ENCODE peak calls at places on chromosomes 12 and 14, in four cellular contexts. M is lower lobe of right lung, G is AG04450, C is Calu3. U is an unnamed sample.

GRCh38 chr12:121144416-121144914 is 11.8 kb downstream of the P2RX7 start:
- DNase-seq in C (no peak), G (no peak), M (no peak), U (no peak)

GRCh38 chr12:123389560-123390351 is 5.8 kb downstream of the KMT5A start:
- DNase-seq in C (peak), G (no peak), M (peak), U (peak)

GRCh38 chr14:78446807-78447206 is 276.6 kb downstream of the NRXN3 start:
- DNase-seq in G (no peak), M (no peak), C (no peak), U (no peak)

GRCh38 chr12:121657305-121658008 is 12.0 kb downstream of the MORN3 start:
- DNase-seq in M (no peak), G (no peak), C (no peak), U (no peak)

GRCh38 chr14:54572316-54572715 is 5.4 kb downstream of the SAMD4A start:
- DNase-seq in C (peak), M (no peak), G (no peak), U (no peak)

GRCh38 chr14:105411017-105411941 is 8.3 kb upstream of the MTA1 start:
- DNase-seq in G (no peak), M (peak), C (peak), U (peak)

GRCh38 chr12:15131462-15131861 is 89.8 kb downstream of the RERG start:
- DNase-seq in M (no peak), C (no peak), G (no peak), U (no peak)

GRCh38 chr12:104478396-104479140 is 21.8 kb downstream of the CHST11 start:
- DNase-seq in C (no peak), M (peak), G (no peak), U (no peak)

GRCh38 chr12:15863984-15864383 is 18.2 kb upstream of the STRAP start:
- DNase-seq in M (no peak), C (no peak), G (no peak), U (no peak)

GRCh38 chr14:75417674-75418073 is 10.1 kb upstream of the JDP2 start:
- DNase-seq in M (no peak), G (no peak), C (no peak), U (no peak)

GRCh38 chr12:29552324-29552927 is 54.9 kb upstream of the OVCH1 start:
- DNase-seq in C (peak), M (peak), G (peak), U (peak)

GRCh38 chr12:107468182-107468581 is 217.4 kb upstream of the PWP1 start:
- DNase-seq in C (no peak), G (no peak), M (no peak), U (no peak)

GRCh38 chr14:69972755-69973154 is 93.5 kb downstream of the SMOC1 start:
- DNase-seq in C (no peak), G (no peak), M (no peak), U (no peak)

GRCh38 chr12:93006655-93007208 is 77.6 kb upstream of the EEA1 start:
- DNase-seq in C (no peak), M (no peak), G (no peak), U (no peak)

GRCh38 chr14:32201196-32201815 is 539 bp upstream of the RNU6-7 start:
- DNase-seq in C (peak), M (peak), G (no peak), U (peak)

DNA sequence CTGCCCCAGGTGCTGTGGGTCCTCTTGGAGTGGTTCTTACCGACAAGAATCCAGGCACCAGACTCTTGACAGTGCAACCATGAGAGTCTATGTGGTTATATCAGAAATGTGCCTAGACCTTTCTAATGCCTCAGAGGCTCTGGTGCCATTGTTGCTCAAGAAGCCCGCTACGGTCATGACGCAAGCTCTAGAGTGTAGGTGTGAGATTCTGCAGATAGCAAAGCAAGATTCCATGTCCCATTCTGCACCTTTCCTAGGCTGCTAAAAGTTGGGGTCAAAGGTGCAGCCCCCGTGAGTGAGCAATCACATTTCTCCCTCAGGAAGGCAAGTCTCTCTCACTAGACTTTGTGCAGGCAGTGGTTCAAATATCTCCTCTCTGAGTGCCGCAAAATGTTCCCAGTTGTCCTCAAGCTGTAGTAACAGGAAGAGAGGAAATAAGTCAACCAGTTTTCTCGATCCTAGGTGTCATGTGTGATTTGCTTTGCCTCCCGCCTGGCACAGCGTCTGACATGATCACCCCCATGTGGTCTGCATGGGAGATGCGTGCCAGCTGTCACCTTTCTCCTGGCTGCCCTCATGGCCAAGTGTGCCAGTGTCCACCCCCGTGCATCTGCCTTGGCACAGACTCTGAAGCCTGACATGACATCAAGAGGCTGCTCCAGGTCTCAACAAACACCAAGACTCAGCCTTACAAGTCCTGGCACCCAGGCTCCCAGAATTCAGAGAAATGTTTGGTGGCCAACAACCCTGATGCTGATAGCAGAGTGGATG is 122.5 kb upstream of the COCH start:
- DNase-seq in G (no peak), C (no peak), M (no peak), U (no peak)
- TF ChIP-seq CTCF in G (no peak), C (no peak), M (no peak), U (no peak)

GRCh38 chr14:63800083-63800482 is 52.7 kb upstream of the SYNE2 start:
- DNase-seq in M (no peak), G (no peak), C (no peak), U (no peak)

GRCh38 chr14:63800651-63801385 is 52.0 kb upstream of the SYNE2 start:
- DNase-seq in G (no peak), C (no peak), M (no peak), U (no peak)

GRCh38 chr14:63795532-63795931 is 57.3 kb upstream of the SYNE2 start:
- DNase-seq in C (no peak), G (no peak), M (no peak), U (no peak)
- TF ChIP-seq CTCF in C (no peak), G (no peak), M (no peak), U (no peak)

DNA sequence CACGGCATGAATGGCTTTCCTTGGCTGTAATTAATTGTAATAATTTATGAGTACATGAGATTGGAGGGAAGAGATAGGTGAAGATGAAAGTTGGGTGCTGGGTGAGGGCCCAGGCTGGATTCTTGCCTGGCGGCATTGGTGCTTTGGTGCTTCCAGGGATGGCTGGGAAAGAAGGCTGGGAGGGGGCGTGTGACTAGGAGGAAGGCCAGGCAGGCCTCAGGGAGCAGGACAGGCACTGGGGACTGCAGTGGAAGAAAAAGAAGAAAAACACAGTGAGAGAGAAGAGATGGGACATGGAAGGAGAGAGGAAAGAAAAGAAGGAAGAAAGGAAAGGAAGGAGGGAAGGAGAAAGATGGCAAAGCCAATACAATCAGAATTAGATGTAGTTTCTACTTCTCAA is 3.7 kb downstream of the HOXC9 start:
- DNase-seq in C (no peak), G (no peak), M (no peak), U (no peak)
- TF ChIP-seq CTCF in C (no peak), G (no peak), M (no peak), U (no peak)

GRCh38 chr14:94005324-94005723 is 8.2 kb downstream of the CCDC197 start:
- DNase-seq in G (no peak), C (no peak), M (no peak), U (no peak)
- TF ChIP-seq CTCF in G (peak), C (peak), M (peak), U (peak)

DNA sequence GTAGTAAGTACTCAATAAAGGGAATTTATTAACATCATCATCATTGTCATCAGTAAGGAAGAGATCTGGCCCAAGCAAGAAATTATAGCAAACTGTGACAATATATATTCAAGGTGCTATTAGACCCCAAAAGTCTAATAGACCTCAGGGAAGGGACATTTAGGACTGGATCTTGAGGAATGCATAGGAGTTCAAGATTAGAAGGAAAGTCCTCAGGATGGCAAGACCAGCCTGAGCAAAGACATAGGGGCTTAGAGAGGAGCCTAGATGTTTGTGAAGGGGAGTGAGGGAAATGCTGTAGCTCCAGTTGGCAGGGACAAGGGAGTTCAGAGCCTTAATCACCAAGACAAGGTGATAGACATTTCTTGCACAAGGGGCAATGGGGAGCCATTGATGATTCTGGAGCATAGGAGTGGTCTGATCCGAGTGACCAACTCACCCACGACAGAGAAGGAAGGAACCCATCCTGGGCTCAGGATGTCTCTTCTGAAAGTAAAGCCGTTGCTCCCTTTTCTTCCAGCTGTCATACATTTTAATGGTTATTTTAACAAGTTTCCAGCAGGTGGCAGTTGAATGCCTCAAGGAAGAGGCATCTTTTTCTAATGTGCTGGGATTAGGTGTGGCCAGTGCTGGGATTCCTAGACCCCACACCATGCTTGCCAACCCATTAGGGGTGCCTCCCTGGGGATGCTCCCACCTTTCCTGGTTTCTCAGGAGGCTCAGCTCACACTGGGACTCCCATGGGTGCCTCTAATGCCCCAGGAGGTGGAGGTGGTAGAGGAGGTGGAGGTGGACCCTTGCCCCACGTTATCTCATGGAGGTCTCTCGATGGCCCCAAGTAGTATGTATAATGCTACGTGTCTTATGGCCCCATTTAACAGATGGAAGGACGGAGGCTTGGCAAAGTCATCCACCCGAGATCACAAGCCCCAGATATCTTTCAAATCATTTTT is 37.8 kb downstream of the PHETA1 start:
- DNase-seq in G (peak), M (no peak), C (peak), U (no peak)
- TF ChIP-seq CTCF in G (peak), M (peak), C (peak), U (peak)

DNA sequence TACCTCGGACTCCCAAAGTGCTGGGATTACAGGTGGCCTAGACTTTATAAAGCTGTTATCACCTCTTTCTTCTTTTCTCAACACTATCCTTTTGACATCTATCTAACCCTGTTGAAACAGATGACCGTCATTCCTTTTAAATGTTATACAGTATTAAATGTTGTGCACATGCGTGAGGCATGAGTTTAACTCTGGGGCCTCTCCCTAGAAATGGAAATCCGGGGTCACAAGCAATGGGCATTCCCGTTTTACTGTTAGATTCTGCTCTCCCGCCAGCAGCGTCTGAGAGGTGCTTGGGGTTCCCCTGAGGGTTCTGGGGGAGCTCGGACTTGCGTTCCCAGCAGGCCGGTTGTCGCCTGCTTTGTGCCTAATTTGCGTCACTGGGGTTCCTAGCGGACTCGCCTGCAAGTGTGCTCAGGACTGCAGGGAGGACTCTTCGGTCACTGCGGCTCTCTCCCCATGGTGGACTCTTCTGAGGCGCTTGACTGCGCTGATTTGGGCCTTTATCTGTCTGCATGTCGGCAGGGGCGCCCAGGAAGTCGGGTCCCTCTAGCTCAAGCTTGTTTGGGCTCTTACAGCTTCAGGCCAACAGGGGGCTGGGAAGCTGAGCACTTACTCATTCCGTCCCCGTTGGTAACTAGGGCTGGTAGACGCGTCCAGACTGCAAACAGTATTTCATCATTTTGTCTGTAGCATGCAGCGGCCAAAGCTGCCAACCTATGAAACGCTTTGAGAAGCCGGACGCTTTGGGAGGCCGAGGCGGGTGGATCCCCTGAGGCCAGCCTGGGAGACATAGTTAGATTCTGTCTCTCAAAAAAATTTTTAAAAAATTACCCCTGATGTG is 1.2 kb upstream of the RAN start:
- DNase-seq in C (peak), M (peak), G (peak), U (peak)
- TF ChIP-seq CTCF in C (peak), M (peak), G (peak), U (peak)

DNA sequence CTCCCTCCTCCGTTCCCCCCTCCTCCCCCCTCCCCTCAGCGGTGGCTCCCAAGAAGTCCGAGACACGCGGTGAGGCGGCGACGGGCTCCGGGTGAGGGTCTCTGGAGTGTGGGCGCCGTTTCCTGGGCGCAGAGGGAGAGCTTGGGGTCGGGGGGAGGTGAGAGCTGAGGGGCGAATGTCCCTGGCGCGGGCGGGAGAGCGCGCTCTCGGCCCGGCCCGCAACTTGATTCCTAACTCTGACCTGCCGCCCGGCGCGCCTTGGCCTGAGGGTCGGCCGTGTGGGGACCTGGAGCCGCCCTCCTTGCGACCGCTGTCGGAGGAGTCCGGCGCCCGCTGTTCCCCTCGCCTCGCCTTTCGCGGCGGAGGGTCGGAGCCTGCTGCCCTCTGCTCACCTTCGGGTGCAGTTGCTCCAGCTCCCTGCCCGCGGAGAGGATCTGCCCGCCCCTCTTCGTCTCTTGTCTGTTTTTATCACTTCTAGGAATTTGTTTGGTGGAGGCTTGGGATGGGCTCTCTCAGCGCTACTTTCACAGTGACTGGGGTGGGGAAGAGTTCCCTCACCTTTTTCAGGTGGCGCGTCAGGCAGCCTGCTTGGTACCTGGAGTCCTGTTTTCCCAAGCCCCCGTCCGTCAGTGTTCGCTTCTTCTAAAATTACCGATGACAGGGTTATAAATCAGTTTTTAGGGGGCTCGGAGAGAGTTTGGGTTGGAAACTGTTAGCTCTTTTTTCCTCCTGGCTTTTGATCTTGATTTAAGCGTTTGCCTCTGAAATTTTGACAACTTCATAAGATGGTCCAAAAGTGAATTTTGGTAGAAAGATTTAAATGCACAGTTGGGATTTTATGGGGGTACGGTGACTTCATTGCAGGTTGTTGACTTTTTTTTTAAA is 495 bp downstream of the ADIPOR2 start:
- DNase-seq in G (no peak), C (peak), M (peak), U (peak)
- TF ChIP-seq CTCF in G (no peak), C (no peak), M (no peak), U (no peak)